ENCODE peak calls at places on chromosomes 2 and 18, in seven cellular contexts. E, Y, W, O, X, K and M are unnamed samples.

GRCh38 chr18:8870528-8870927 is 165.2 kb downstream of the MTCL1 start:
- DNase-seq in E (peak), Y (no peak), W (no peak), O (no peak), X (no peak), K (no peak), M (peak)

GRCh38 chr2:37472959-37473358 is 128.5 kb downstream of the QPCT start:
- DNase-seq in E (no peak), Y (no peak), W (peak), O (peak), X (no peak), K (peak), M (no peak)

GRCh38 chr18:50928551-50928950 is 39.3 kb upstream of the ELAC1 start:
- DNase-seq in E (no peak), Y (no peak), W (no peak), O (no peak), X (no peak), K (no peak), M (no peak)

GRCh38 chr2:160694631-160695030 is 201.0 kb upstream of the RBMS1 start:
- DNase-seq in E (no peak), Y (no peak), W (no peak), O (no peak), X (no peak), K (no peak), M (no peak)

GRCh38 chr2:150388289-150388625 is 99.2 kb downstream of the RND3 start:
- DNase-seq in E (no peak), Y (no peak), W (no peak), O (no peak), X (no peak), K (no peak), M (no peak)

GRCh38 chr2:118310878-118311442 is 222.7 kb downstream of the INSIG2 start:
- DNase-seq in E (no peak), Y (no peak), W (no peak), O (no peak), X (no peak), K (no peak), M (no peak)

GRCh38 chr2:69385443-69386151 is 1.4 kb downstream of the GFPT1 start:
- DNase-seq in E (no peak), Y (no peak), W (no peak), O (no peak), X (no peak), K (no peak), M (peak)

GRCh38 chr2:218329826-218330651 is 26.6 kb upstream of the CATIP start:
- DNase-seq in E (no peak), Y (no peak), W (no peak), O (no peak), X (no peak), K (no peak), M (no peak)

GRCh38 chr2:138486347-138487198 is 15.0 kb upstream of the SPOPL start:
- DNase-seq in E (no peak), Y (no peak), W (no peak), O (no peak), X (no peak), K (no peak), M (no peak)

GRCh38 chr2:196174424-196174823 is 3.0 kb upstream of the STK17B start:
- DNase-seq in E (no peak), Y (no peak), W (no peak), O (no peak), X (no peak), K (no peak), M (no peak)

GRCh38 chr18:617970-618504 is 21.2 kb downstream of the CLUL1 start:
- DNase-seq in E (no peak), Y (no peak), W (no peak), O (no peak), X (no peak), K (no peak), M (no peak)

GRCh38 chr2:864501-865106 is 86.0 kb upstream of the SNTG2 start:
- DNase-seq in E (no peak), Y (no peak), W (no peak), O (no peak), X (no peak), K (no peak), M (no peak)

GRCh38 chr2:147648471-147648870 is 196.4 kb upstream of the ACVR2A start:
- DNase-seq in E (no peak), Y (no peak), W (no peak), O (no peak), X (no peak), K (no peak), M (no peak)

GRCh38 chr2:48194641-48195040 is 288.3 kb upstream of the FBXO11 start:
- DNase-seq in E (no peak), Y (no peak), W (no peak), O (no peak), X (no peak), K (no peak), M (peak)

GRCh38 chr18:47574966-47575365 is 323.5 kb upstream of the SKOR2 start:
- DNase-seq in E (no peak), Y (no peak), W (no peak), O (no peak), X (no peak), K (no peak), M (no peak)

GRCh38 chr2:16124881-16125613 is 184.7 kb downstream of the MYCN start:
- DNase-seq in E (no peak), Y (no peak), W (no peak), O (no peak), X (no peak), K (no peak), M (no peak)

GRCh38 chr2:111667001-111667400 is 217.0 kb downstream of the ANAPC1 start:
- DNase-seq in E (no peak), Y (no peak), W (no peak), O (no peak), X (no peak), K (no peak), M (no peak)

GRCh38 chr2:154914606-154915005 is 216.1 kb downstream of the KCNJ3 start:
- DNase-seq in E (no peak), Y (no peak), W (no peak), O (no peak), X (no peak), K (no peak), M (no peak)

GRCh38 chr2:70240599-70240998 is 7.8 kb downstream of the TIA1 start:
- DNase-seq in E (no peak), Y (no peak), W (no peak), O (no peak), X (no peak), K (no peak), M (no peak)

GRCh38 chr2:241035818-241036396 is 37.5 kb downstream of the SNED1 start:
- DNase-seq in E (no peak), Y (no peak), W (no peak), O (peak), X (no peak), K (peak), M (peak)

GRCh38 chr2:187037310-187037709 is 188.3 kb upstream of the ZSWIM2 start:
- DNase-seq in E (no peak), Y (no peak), W (no peak), O (no peak), X (no peak), K (no peak), M (no peak)